ENCODE peak calls at places on chromosomes 11 and 22, in nine cellular contexts. One of them, this sample, is unnamed. For H3K4me1, the result is how much of the 10 kb centered on the place peaks cover.

GRCh38 chr11:111795333-111795985 is 29.3 kb upstream of the PPP2R1B start:
- DNase-seq in breast epithelium: no peak
- DNase-seq in MM.1S: no peak
- DNase-seq in lower lobe of right lung: no peak
- DNase-seq in heart left ventricle: no peak
- DNase-seq in RWPE2: no peak
- DNase-seq in fibroblast of lung: peak
- DNase-seq in SK-N-SH: no peak
- DNase-seq in IMR-90: peak
- DNase-seq in this sample: no peak

GRCh38 chr11:132126973-132127900 is 756.8 kb downstream of the NTM start:
- DNase-seq in IMR-90: peak
- DNase-seq in heart left ventricle: peak
- DNase-seq in SK-N-SH: peak
- DNase-seq in MM.1S: peak
- DNase-seq in RWPE2: no peak
- DNase-seq in breast epithelium: no peak
- DNase-seq in fibroblast of lung: peak
- DNase-seq in lower lobe of right lung: no peak
- DNase-seq in this sample: peak

GRCh38 chr11:36073411-36074203 is 129.7 kb downstream of the LDLRAD3 start:
- DNase-seq in SK-N-SH: peak
- DNase-seq in heart left ventricle: peak
- DNase-seq in MM.1S: no peak
- DNase-seq in lower lobe of right lung: no peak
- DNase-seq in IMR-90: peak
- DNase-seq in breast epithelium: no peak
- DNase-seq in RWPE2: no peak
- DNase-seq in fibroblast of lung: peak
- DNase-seq in this sample: peak

GRCh38 chr11:66467756-66468155 is 1.1 kb downstream of the PELI3 start:
- DNase-seq in breast epithelium: no peak
- DNase-seq in MM.1S: no peak
- DNase-seq in IMR-90: no peak
- DNase-seq in SK-N-SH: peak
- DNase-seq in heart left ventricle: peak
- DNase-seq in lower lobe of right lung: peak
- DNase-seq in RWPE2: no peak
- DNase-seq in fibroblast of lung: no peak
- DNase-seq in this sample: peak

GRCh38 chr11:61541568-61541967 is 33.0 kb downstream of the LRRC10B start:
- DNase-seq in lower lobe of right lung: no peak
- DNase-seq in RWPE2: no peak
- DNase-seq in breast epithelium: no peak
- DNase-seq in IMR-90: peak
- DNase-seq in SK-N-SH: peak
- DNase-seq in fibroblast of lung: peak
- DNase-seq in heart left ventricle: no peak
- DNase-seq in MM.1S: no peak
- DNase-seq in this sample: no peak

GRCh38 chr11:3627291-3627690 is 14.5 kb downstream of the ART5 start:
- DNase-seq in RWPE2: no peak
- DNase-seq in SK-N-SH: no peak
- DNase-seq in MM.1S: no peak
- DNase-seq in IMR-90: peak
- DNase-seq in heart left ventricle: no peak
- DNase-seq in lower lobe of right lung: no peak
- DNase-seq in fibroblast of lung: peak
- DNase-seq in breast epithelium: no peak
- DNase-seq in this sample: no peak

GRCh38 chr11:58216476-58216875 is 4.0 kb downstream of the OR1S1 start:
- DNase-seq in fibroblast of lung: no peak
- DNase-seq in heart left ventricle: no peak
- DNase-seq in IMR-90: no peak
- DNase-seq in lower lobe of right lung: no peak
- DNase-seq in breast epithelium: no peak
- DNase-seq in MM.1S: no peak
- DNase-seq in RWPE2: no peak
- DNase-seq in SK-N-SH: no peak
- DNase-seq in this sample: no peak

GRCh38 chr11:2555376-2555775 is 110.6 kb downstream of the KCNQ1 start:
- DNase-seq in lower lobe of right lung: peak
- DNase-seq in IMR-90: no peak
- DNase-seq in fibroblast of lung: no peak
- DNase-seq in breast epithelium: no peak
- DNase-seq in RWPE2: no peak
- DNase-seq in MM.1S: no peak
- DNase-seq in SK-N-SH: no peak
- DNase-seq in heart left ventricle: no peak
- DNase-seq in this sample: no peak

GRCh38 chr11:12195773-12196172 is 85.4 kb downstream of the MICAL2 start:
- DNase-seq in SK-N-SH: no peak
- DNase-seq in heart left ventricle: no peak
- DNase-seq in breast epithelium: no peak
- DNase-seq in MM.1S: peak
- DNase-seq in RWPE2: no peak
- DNase-seq in IMR-90: no peak
- DNase-seq in lower lobe of right lung: no peak
- DNase-seq in fibroblast of lung: no peak
- DNase-seq in this sample: no peak

GRCh38 chr22:27620367-27621154 is 181.0 kb downstream of the MN1 start:
- DNase-seq in breast epithelium: no peak
- DNase-seq in IMR-90: no peak
- DNase-seq in fibroblast of lung: no peak
- DNase-seq in RWPE2: no peak
- DNase-seq in MM.1S: no peak
- DNase-seq in heart left ventricle: no peak
- DNase-seq in lower lobe of right lung: no peak
- DNase-seq in SK-N-SH: peak
- DNase-seq in this sample: no peak

GRCh38 chr11:35539781-35540281 is 14.4 kb upstream of the PAMR1 start:
- DNase-seq in heart left ventricle: peak
- DNase-seq in RWPE2: no peak
- DNase-seq in MM.1S: no peak
- DNase-seq in breast epithelium: no peak
- DNase-seq in SK-N-SH: no peak
- DNase-seq in IMR-90: peak
- DNase-seq in fibroblast of lung: peak
- DNase-seq in lower lobe of right lung: no peak
- DNase-seq in this sample: peak

GRCh38 chr11:129895126-129896041 is at the start of gene NFRKB:
- DNase-seq in SK-N-SH: peak
- DNase-seq in heart left ventricle: peak
- DNase-seq in fibroblast of lung: peak
- DNase-seq in lower lobe of right lung: peak
- DNase-seq in MM.1S: peak
- DNase-seq in breast epithelium: peak
- DNase-seq in IMR-90: peak
- DNase-seq in RWPE2: peak
- DNase-seq in this sample: peak

DNA sequence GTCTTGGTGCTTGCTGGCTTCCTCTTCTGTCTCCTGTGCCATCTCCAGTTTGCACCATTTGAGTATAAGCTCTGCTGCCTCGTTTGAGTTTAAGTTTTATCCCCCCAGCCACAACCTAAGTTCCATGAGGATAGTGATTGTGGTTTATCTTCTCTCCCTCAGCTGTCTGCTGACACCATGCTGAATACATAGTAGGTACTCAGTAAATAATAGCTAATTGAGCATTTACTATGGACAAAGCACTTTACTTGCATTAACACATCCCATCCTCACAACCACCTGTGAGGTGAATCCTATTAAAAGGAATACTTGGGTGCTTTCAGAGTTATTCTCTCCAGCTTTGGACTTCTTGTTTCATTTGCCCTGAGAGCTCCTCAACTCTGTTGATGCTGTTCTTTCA is 26.9 kb downstream of the ZBTB16 start:
- DNase-seq in breast epithelium: no peak
- DNase-seq in lower lobe of right lung: no peak
- DNase-seq in MM.1S: no peak
- DNase-seq in heart left ventricle: no peak
- DNase-seq in RWPE2: no peak
- DNase-seq in SK-N-SH: no peak
- DNase-seq in fibroblast of lung: no peak
- DNase-seq in IMR-90: no peak
- DNase-seq in this sample: no peak
- H3K4me1 ChIP-seq in breast epithelium: under half
- H3K4me1 ChIP-seq in lower lobe of right lung: half or more
- H3K4me1 ChIP-seq in MM.1S: under half
- H3K4me1 ChIP-seq in heart left ventricle: half or more
- H3K4me1 ChIP-seq in RWPE2: under half
- H3K4me1 ChIP-seq in SK-N-SH: under half
- H3K4me1 ChIP-seq in fibroblast of lung: under half
- H3K4me1 ChIP-seq in IMR-90: under half
- H3K4me1 ChIP-seq in this sample: half or more

GRCh38 chr11:119382101-119382500 is 611 bp upstream of the USP2 start:
- DNase-seq in RWPE2: no peak
- DNase-seq in fibroblast of lung: no peak
- DNase-seq in lower lobe of right lung: no peak
- DNase-seq in MM.1S: no peak
- DNase-seq in heart left ventricle: no peak
- DNase-seq in breast epithelium: peak
- DNase-seq in SK-N-SH: peak
- DNase-seq in IMR-90: no peak
- DNase-seq in this sample: no peak
- TF ChIP-seq CTCF in RWPE2: no peak
- TF ChIP-seq CTCF in fibroblast of lung: no peak
- TF ChIP-seq CTCF in lower lobe of right lung: no peak
- TF ChIP-seq CTCF in MM.1S: no peak
- TF ChIP-seq CTCF in heart left ventricle: no peak
- TF ChIP-seq CTCF in breast epithelium: no peak
- TF ChIP-seq CTCF in SK-N-SH: no peak
- TF ChIP-seq CTCF in IMR-90: no peak
- TF ChIP-seq CTCF in this sample: no peak

GRCh38 chr11:73190557-73190885 is 27.6 kb upstream of the P2RY2 start:
- DNase-seq in RWPE2: no peak
- DNase-seq in breast epithelium: no peak
- DNase-seq in SK-N-SH: no peak
- DNase-seq in fibroblast of lung: no peak
- DNase-seq in heart left ventricle: no peak
- DNase-seq in MM.1S: no peak
- DNase-seq in lower lobe of right lung: no peak
- DNase-seq in IMR-90: no peak
- DNase-seq in this sample: no peak

GRCh38 chr11:73194034-73194507 is 24.0 kb upstream of the P2RY2 start:
- DNase-seq in IMR-90: no peak
- DNase-seq in RWPE2: no peak
- DNase-seq in breast epithelium: peak
- DNase-seq in MM.1S: no peak
- DNase-seq in lower lobe of right lung: no peak
- DNase-seq in heart left ventricle: no peak
- DNase-seq in SK-N-SH: no peak
- DNase-seq in fibroblast of lung: no peak
- DNase-seq in this sample: no peak

GRCh38 chr11:73193251-73194033 is 24.6 kb upstream of the P2RY2 start:
- DNase-seq in IMR-90: no peak
- DNase-seq in heart left ventricle: no peak
- DNase-seq in RWPE2: no peak
- DNase-seq in breast epithelium: peak
- DNase-seq in lower lobe of right lung: no peak
- DNase-seq in MM.1S: no peak
- DNase-seq in SK-N-SH: no peak
- DNase-seq in fibroblast of lung: no peak
- DNase-seq in this sample: peak

GRCh38 chr11:73191151-73191550 is 26.9 kb upstream of the P2RY2 start:
- DNase-seq in fibroblast of lung: no peak
- DNase-seq in breast epithelium: peak
- DNase-seq in lower lobe of right lung: no peak
- DNase-seq in MM.1S: no peak
- DNase-seq in SK-N-SH: no peak
- DNase-seq in heart left ventricle: no peak
- DNase-seq in RWPE2: peak
- DNase-seq in IMR-90: no peak
- DNase-seq in this sample: no peak

GRCh38 chr11:73192272-73192671 is 25.8 kb upstream of the P2RY2 start:
- DNase-seq in RWPE2: peak
- DNase-seq in SK-N-SH: no peak
- DNase-seq in fibroblast of lung: no peak
- DNase-seq in heart left ventricle: no peak
- DNase-seq in MM.1S: no peak
- DNase-seq in breast epithelium: peak
- DNase-seq in lower lobe of right lung: peak
- DNase-seq in IMR-90: no peak
- DNase-seq in this sample: no peak
- H3K4me1 ChIP-seq in RWPE2: half or more
- H3K4me1 ChIP-seq in SK-N-SH: under half
- H3K4me1 ChIP-seq in fibroblast of lung: under half
- H3K4me1 ChIP-seq in heart left ventricle: under half
- H3K4me1 ChIP-seq in MM.1S: under half
- H3K4me1 ChIP-seq in breast epithelium: under half
- H3K4me1 ChIP-seq in lower lobe of right lung: under half
- H3K4me1 ChIP-seq in IMR-90: under half
- H3K4me1 ChIP-seq in this sample: under half

GRCh38 chr22:18063311-18063710 is 14.5 kb upstream of the PEX26 start:
- DNase-seq in SK-N-SH: no peak
- DNase-seq in breast epithelium: no peak
- DNase-seq in MM.1S: no peak
- DNase-seq in RWPE2: no peak
- DNase-seq in fibroblast of lung: no peak
- DNase-seq in heart left ventricle: no peak
- DNase-seq in lower lobe of right lung: no peak
- DNase-seq in IMR-90: no peak
- DNase-seq in this sample: no peak

GRCh38 chr22:18064636-18065035 is 13.2 kb upstream of the PEX26 start:
- DNase-seq in MM.1S: no peak
- DNase-seq in SK-N-SH: no peak
- DNase-seq in heart left ventricle: no peak
- DNase-seq in fibroblast of lung: no peak
- DNase-seq in breast epithelium: no peak
- DNase-seq in RWPE2: no peak
- DNase-seq in IMR-90: no peak
- DNase-seq in lower lobe of right lung: no peak
- DNase-seq in this sample: no peak

GRCh38 chr22:18067121-18067520 is 10.7 kb upstream of the PEX26 start:
- DNase-seq in fibroblast of lung: no peak
- DNase-seq in breast epithelium: no peak
- DNase-seq in lower lobe of right lung: no peak
- DNase-seq in IMR-90: no peak
- DNase-seq in RWPE2: no peak
- DNase-seq in SK-N-SH: no peak
- DNase-seq in heart left ventricle: no peak
- DNase-seq in MM.1S: no peak
- DNase-seq in this sample: no peak

GRCh38 chr22:18066181-18066859 is 11.5 kb upstream of the PEX26 start:
- DNase-seq in fibroblast of lung: no peak
- DNase-seq in RWPE2: no peak
- DNase-seq in SK-N-SH: no peak
- DNase-seq in MM.1S: no peak
- DNase-seq in breast epithelium: no peak
- DNase-seq in lower lobe of right lung: no peak
- DNase-seq in heart left ventricle: no peak
- DNase-seq in IMR-90: no peak
- DNase-seq in this sample: no peak

GRCh38 chr22:18065256-18065655 is 12.5 kb upstream of the PEX26 start:
- DNase-seq in heart left ventricle: no peak
- DNase-seq in IMR-90: no peak
- DNase-seq in breast epithelium: no peak
- DNase-seq in lower lobe of right lung: no peak
- DNase-seq in fibroblast of lung: no peak
- DNase-seq in RWPE2: no peak
- DNase-seq in SK-N-SH: no peak
- DNase-seq in MM.1S: no peak
- DNase-seq in this sample: no peak
- TF ChIP-seq CTCF in heart left ventricle: no peak
- TF ChIP-seq CTCF in IMR-90: no peak
- TF ChIP-seq CTCF in breast epithelium: no peak
- TF ChIP-seq CTCF in lower lobe of right lung: no peak
- TF ChIP-seq CTCF in fibroblast of lung: no peak
- TF ChIP-seq CTCF in RWPE2: no peak
- TF ChIP-seq CTCF in SK-N-SH: peak
- TF ChIP-seq CTCF in MM.1S: no peak
- TF ChIP-seq CTCF in this sample: no peak